ENCODE peak calls at places on chromosomes 13 and 19, in four cellular contexts. One of them, this sample, is unnamed.

GRCh38 chr13:114119196-114119595 is 13.2 kb downstream of the RASA3 start:
- DNase-seq in germinal center: no peak
- DNase-seq in glutamatergic neuron: peak
- DNase-seq in activated CD8-positive, alpha-beta memory T cell treated with anti-CD3 and anti-CD28 coated beads for 4 hours: no peak
- DNase-seq in this sample: no peak

GRCh38 chr19:1357695-1358094 is 26.0 kb upstream of the NDUFS7 start:
- DNase-seq in germinal center: no peak
- DNase-seq in glutamatergic neuron: no peak
- DNase-seq in activated CD8-positive, alpha-beta memory T cell treated with anti-CD3 and anti-CD28 coated beads for 4 hours: no peak
- DNase-seq in this sample: no peak

GRCh38 chr19:48454150-48454730 is 1.1 kb upstream of the KCNJ14 start:
- DNase-seq in germinal center: no peak
- DNase-seq in glutamatergic neuron: no peak
- DNase-seq in activated CD8-positive, alpha-beta memory T cell treated with anti-CD3 and anti-CD28 coated beads for 4 hours: no peak
- DNase-seq in this sample: no peak

GRCh38 chr19:28880735-28881401 is 332.1 kb downstream of the UQCRFS1 start:
- DNase-seq in germinal center: no peak
- DNase-seq in glutamatergic neuron: no peak
- DNase-seq in activated CD8-positive, alpha-beta memory T cell treated with anti-CD3 and anti-CD28 coated beads for 4 hours: no peak
- DNase-seq in this sample: no peak

GRCh38 chr13:20126460-20127262 is 34.2 kb downstream of the GJA3 start:
- DNase-seq in germinal center: no peak
- DNase-seq in glutamatergic neuron: no peak
- DNase-seq in activated CD8-positive, alpha-beta memory T cell treated with anti-CD3 and anti-CD28 coated beads for 4 hours: no peak
- DNase-seq in this sample: no peak

GRCh38 chr19:21604941-21605548 is 99.6 kb downstream of the ZNF429 start:
- DNase-seq in germinal center: no peak
- DNase-seq in glutamatergic neuron: no peak
- DNase-seq in activated CD8-positive, alpha-beta memory T cell treated with anti-CD3 and anti-CD28 coated beads for 4 hours: no peak
- DNase-seq in this sample: no peak

GRCh38 chr13:76991432-76991795 is 467 bp upstream of the CLN5 start:
- DNase-seq in germinal center: peak
- DNase-seq in glutamatergic neuron: no peak
- DNase-seq in activated CD8-positive, alpha-beta memory T cell treated with anti-CD3 and anti-CD28 coated beads for 4 hours: peak
- DNase-seq in this sample: no peak

GRCh38 chr13:34432234-34432633 is 509.8 kb upstream of the NBEA start:
- DNase-seq in germinal center: no peak
- DNase-seq in glutamatergic neuron: no peak
- DNase-seq in activated CD8-positive, alpha-beta memory T cell treated with anti-CD3 and anti-CD28 coated beads for 4 hours: no peak
- DNase-seq in this sample: no peak

GRCh38 chr19:18416778-18417249 is 2.4 kb upstream of the SSBP4 start:
- DNase-seq in germinal center: no peak
- DNase-seq in glutamatergic neuron: peak
- DNase-seq in activated CD8-positive, alpha-beta memory T cell treated with anti-CD3 and anti-CD28 coated beads for 4 hours: peak
- DNase-seq in this sample: peak

GRCh38 chr19:5539431-5539833 is 28.3 kb downstream of the TINCR start:
- DNase-seq in germinal center: no peak
- DNase-seq in glutamatergic neuron: peak
- DNase-seq in activated CD8-positive, alpha-beta memory T cell treated with anti-CD3 and anti-CD28 coated beads for 4 hours: no peak
- DNase-seq in this sample: no peak

GRCh38 chr13:113475280-113475679 is 15.2 kb downstream of the DCUN1D2 start:
- DNase-seq in germinal center: no peak
- DNase-seq in glutamatergic neuron: no peak
- DNase-seq in activated CD8-positive, alpha-beta memory T cell treated with anti-CD3 and anti-CD28 coated beads for 4 hours: no peak
- DNase-seq in this sample: no peak

GRCh38 chr19:12997967-12998940 is 3.0 kb downstream of the NFIX start:
- DNase-seq in germinal center: no peak
- DNase-seq in glutamatergic neuron: no peak
- DNase-seq in activated CD8-positive, alpha-beta memory T cell treated with anti-CD3 and anti-CD28 coated beads for 4 hours: no peak
- DNase-seq in this sample: no peak

GRCh38 chr13:51220706-51221105 is 1.5 kb upstream of the FAM124A start:
- DNase-seq in germinal center: no peak
- DNase-seq in glutamatergic neuron: no peak
- DNase-seq in activated CD8-positive, alpha-beta memory T cell treated with anti-CD3 and anti-CD28 coated beads for 4 hours: no peak
- DNase-seq in this sample: no peak

GRCh38 chr13:47705185-47705584 is 295.9 kb downstream of the SUCLA2 start:
- DNase-seq in germinal center: no peak
- DNase-seq in glutamatergic neuron: no peak
- DNase-seq in activated CD8-positive, alpha-beta memory T cell treated with anti-CD3 and anti-CD28 coated beads for 4 hours: no peak
- DNase-seq in this sample: no peak

GRCh38 chr19:51200071-51200470 is 24.8 kb upstream of the CD33 start:
- DNase-seq in germinal center: no peak
- DNase-seq in glutamatergic neuron: no peak
- DNase-seq in activated CD8-positive, alpha-beta memory T cell treated with anti-CD3 and anti-CD28 coated beads for 4 hours: no peak
- DNase-seq in this sample: no peak

GRCh38 chr13:24503376-24503690 is 9.2 kb downstream of the PARP4 start:
- DNase-seq in germinal center: no peak
- DNase-seq in glutamatergic neuron: no peak
- DNase-seq in activated CD8-positive, alpha-beta memory T cell treated with anti-CD3 and anti-CD28 coated beads for 4 hours: no peak
- DNase-seq in this sample: no peak

GRCh38 chr13:106499905-106500304 is 35.6 kb downstream of the EFNB2 start:
- DNase-seq in germinal center: peak
- DNase-seq in glutamatergic neuron: no peak
- DNase-seq in activated CD8-positive, alpha-beta memory T cell treated with anti-CD3 and anti-CD28 coated beads for 4 hours: no peak
- DNase-seq in this sample: no peak

GRCh38 chr13:97257800-97258799 is 36.0 kb downstream of the MBNL2 start:
- DNase-seq in germinal center: no peak
- DNase-seq in glutamatergic neuron: peak
- DNase-seq in activated CD8-positive, alpha-beta memory T cell treated with anti-CD3 and anti-CD28 coated beads for 4 hours: no peak
- DNase-seq in this sample: peak

GRCh38 chr13:101520672-101521071 is 68.2 kb downstream of the ITGBL1 start:
- DNase-seq in germinal center: no peak
- DNase-seq in glutamatergic neuron: no peak
- DNase-seq in activated CD8-positive, alpha-beta memory T cell treated with anti-CD3 and anti-CD28 coated beads for 4 hours: no peak
- DNase-seq in this sample: no peak

GRCh38 chr13:62626771-62627170 is 1211.1 kb upstream of the PCDH20 start:
- DNase-seq in germinal center: no peak
- DNase-seq in glutamatergic neuron: no peak
- DNase-seq in activated CD8-positive, alpha-beta memory T cell treated with anti-CD3 and anti-CD28 coated beads for 4 hours: no peak
- DNase-seq in this sample: no peak

GRCh38 chr19:30029721-30030510 is 87.9 kb downstream of the URI1 start:
- DNase-seq in germinal center: no peak
- DNase-seq in glutamatergic neuron: no peak
- DNase-seq in activated CD8-positive, alpha-beta memory T cell treated with anti-CD3 and anti-CD28 coated beads for 4 hours: no peak
- DNase-seq in this sample: no peak

GRCh38 chr19:4454952-4455738 is 2.4 kb downstream of the UBXN6 start:
- DNase-seq in germinal center: no peak
- DNase-seq in glutamatergic neuron: no peak
- DNase-seq in activated CD8-positive, alpha-beta memory T cell treated with anti-CD3 and anti-CD28 coated beads for 4 hours: no peak
- DNase-seq in this sample: no peak

GRCh38 chr19:45506991-45507863 is at the start of gene VASP:
- DNase-seq in germinal center: peak
- DNase-seq in glutamatergic neuron: peak
- DNase-seq in activated CD8-positive, alpha-beta memory T cell treated with anti-CD3 and anti-CD28 coated beads for 4 hours: peak
- DNase-seq in this sample: peak

GRCh38 chr19:16366433-16367268 is 42.0 kb downstream of the KLF2 start:
- DNase-seq in germinal center: peak
- DNase-seq in glutamatergic neuron: no peak
- DNase-seq in activated CD8-positive, alpha-beta memory T cell treated with anti-CD3 and anti-CD28 coated beads for 4 hours: no peak
- DNase-seq in this sample: no peak

GRCh38 chr19:12331211-12331941 is 2.1 kb downstream of the ZNF563 start:
- DNase-seq in germinal center: peak
- DNase-seq in glutamatergic neuron: no peak
- DNase-seq in activated CD8-positive, alpha-beta memory T cell treated with anti-CD3 and anti-CD28 coated beads for 4 hours: peak
- DNase-seq in this sample: peak

GRCh38 chr13:113937497-113938140 is 36.3 kb downstream of the C13orf46 start:
- DNase-seq in germinal center: no peak
- DNase-seq in glutamatergic neuron: no peak
- DNase-seq in activated CD8-positive, alpha-beta memory T cell treated with anti-CD3 and anti-CD28 coated beads for 4 hours: no peak
- DNase-seq in this sample: no peak

GRCh38 chr13:113918580-113918979 is 54.7 kb upstream of the GAS6 start:
- DNase-seq in germinal center: no peak
- DNase-seq in glutamatergic neuron: no peak
- DNase-seq in activated CD8-positive, alpha-beta memory T cell treated with anti-CD3 and anti-CD28 coated beads for 4 hours: no peak
- DNase-seq in this sample: peak